ENCODE peak calls at places on chromosomes 6 and 20, in four cellular contexts. One of them, this sample, is unnamed.

GRCh38 chr6:80689700-80690099 is 583.2 kb downstream of the BCKDHB start:
- DNase-seq in tibial artery: no peak
- DNase-seq in transverse colon: no peak
- DNase-seq in sigmoid colon: no peak
- DNase-seq in this sample: no peak

GRCh38 chr6:131250121-131250520 is 114.9 kb downstream of the AKAP7 start:
- DNase-seq in tibial artery: peak; percentile 64
- DNase-seq in transverse colon: peak; percentile 78
- DNase-seq in sigmoid colon: peak; percentile 65
- DNase-seq in this sample: peak; percentile 61

GRCh38 chr20:10633708-10634107 is 40.1 kb downstream of the JAG1 start:
- DNase-seq in tibial artery: no peak
- DNase-seq in transverse colon: no peak
- DNase-seq in sigmoid colon: no peak
- DNase-seq in this sample: no peak

GRCh38 chr6:52984247-52984646 is 10.8 kb downstream of the GSTA4 start:
- DNase-seq in tibial artery: no peak
- DNase-seq in transverse colon: no peak
- DNase-seq in sigmoid colon: no peak
- DNase-seq in this sample: no peak

GRCh38 chr6:116035616-116036015 is 25.1 kb downstream of the FRK start:
- DNase-seq in tibial artery: no peak
- DNase-seq in transverse colon: no peak
- DNase-seq in sigmoid colon: no peak
- DNase-seq in this sample: no peak

GRCh38 chr20:2816583-2817340 is 598 bp downstream of the TMEM239 start:
- DNase-seq in tibial artery: no peak
- DNase-seq in transverse colon: no peak
- DNase-seq in sigmoid colon: no peak
- DNase-seq in this sample: no peak

GRCh38 chr6:162626869-162627268 is 100.7 kb downstream of the PRKN start:
- DNase-seq in tibial artery: no peak
- DNase-seq in transverse colon: no peak
- DNase-seq in sigmoid colon: no peak
- DNase-seq in this sample: no peak

GRCh38 chr20:23245553-23246128 is 105.0 kb upstream of the NXT1 start:
- DNase-seq in tibial artery: peak; percentile 58
- DNase-seq in transverse colon: peak; percentile 48
- DNase-seq in sigmoid colon: no peak
- DNase-seq in this sample: peak; percentile 71

GRCh38 chr6:159151266-159151855 is 17.8 kb upstream of the FNDC1 start:
- DNase-seq in tibial artery: peak; percentile 47
- DNase-seq in transverse colon: peak; percentile 48
- DNase-seq in sigmoid colon: no peak
- DNase-seq in this sample: no peak

GRCh38 chr6:162907876-162908481 is 180.2 kb downstream of the PACRG start:
- DNase-seq in tibial artery: no peak
- DNase-seq in transverse colon: no peak
- DNase-seq in sigmoid colon: no peak
- DNase-seq in this sample: no peak

GRCh38 chr20:54645445-54646155 is 170.2 kb downstream of the DOK5 start:
- DNase-seq in tibial artery: no peak
- DNase-seq in transverse colon: no peak
- DNase-seq in sigmoid colon: no peak
- DNase-seq in this sample: no peak

GRCh38 chr6:80528115-80528514 is 421.6 kb downstream of the BCKDHB start:
- DNase-seq in tibial artery: no peak
- DNase-seq in transverse colon: no peak
- DNase-seq in sigmoid colon: no peak
- DNase-seq in this sample: no peak

GRCh38 chr6:164561656-164562055 is 747.7 kb downstream of the C6orf118 start:
- DNase-seq in tibial artery: no peak
- DNase-seq in transverse colon: no peak
- DNase-seq in sigmoid colon: no peak
- DNase-seq in this sample: no peak

GRCh38 chr6:149134531-149134933 is 183.0 kb upstream of the TAB2 start:
- DNase-seq in tibial artery: no peak
- DNase-seq in transverse colon: no peak
- DNase-seq in sigmoid colon: no peak
- DNase-seq in this sample: no peak

GRCh38 chr6:83998021-83998584 is 35.5 kb upstream of the MRAP2 start:
- DNase-seq in tibial artery: no peak
- DNase-seq in transverse colon: no peak
- DNase-seq in sigmoid colon: no peak
- DNase-seq in this sample: no peak

GRCh38 chr6:26351544-26351953 is 13.4 kb upstream of the BTN3A2 start:
- DNase-seq in tibial artery: no peak
- DNase-seq in transverse colon: no peak
- DNase-seq in sigmoid colon: no peak
- DNase-seq in this sample: no peak

GRCh38 chr20:45336530-45337366 is 11.5 kb downstream of the SDC4 start:
- DNase-seq in tibial artery: peak; percentile 64
- DNase-seq in transverse colon: peak; percentile 68
- DNase-seq in sigmoid colon: peak; percentile 85
- DNase-seq in this sample: peak; percentile 19

GRCh38 chr20:60883517-60883916 is 368.5 kb upstream of the CDH4 start:
- DNase-seq in tibial artery: no peak
- DNase-seq in transverse colon: no peak
- DNase-seq in sigmoid colon: no peak
- DNase-seq in this sample: no peak

GRCh38 chr20:54649511-54649962 is 174.1 kb downstream of the DOK5 start:
- DNase-seq in tibial artery: peak; percentile 71
- DNase-seq in transverse colon: peak; percentile 77
- DNase-seq in sigmoid colon: peak; percentile 81
- DNase-seq in this sample: peak; percentile 81

GRCh38 chr6:139539852-139540251 is 165.4 kb upstream of the CITED2 start:
- DNase-seq in tibial artery: peak; percentile 61
- DNase-seq in transverse colon: peak; percentile 42
- DNase-seq in sigmoid colon: peak; percentile 82
- DNase-seq in this sample: peak; percentile 31

GRCh38 chr20:57317316-57317788 is 12.3 kb upstream of the SPO11 start:
- DNase-seq in tibial artery: no peak
- DNase-seq in transverse colon: no peak
- DNase-seq in sigmoid colon: no peak
- DNase-seq in this sample: no peak

GRCh38 chr6:113102761-113103160 is 754.4 kb upstream of the MARCKS start:
- DNase-seq in tibial artery: no peak
- DNase-seq in transverse colon: no peak
- DNase-seq in sigmoid colon: no peak
- DNase-seq in this sample: no peak

GRCh38 chr6:82179415-82179814 is 68.1 kb downstream of the IBTK start:
- DNase-seq in tibial artery: no peak
- DNase-seq in transverse colon: no peak
- DNase-seq in sigmoid colon: no peak
- DNase-seq in this sample: no peak

GRCh38 chr20:16926626-16927025 is 178.5 kb downstream of the OTOR start:
- DNase-seq in tibial artery: no peak
- DNase-seq in transverse colon: no peak
- DNase-seq in sigmoid colon: no peak
- DNase-seq in this sample: no peak

GRCh38 chr6:2871102-2871501 is 29.4 kb upstream of the SERPINB1 start:
- DNase-seq in tibial artery: no peak
- DNase-seq in transverse colon: no peak
- DNase-seq in sigmoid colon: no peak
- DNase-seq in this sample: no peak

GRCh38 chr20:31951203-31951529 is 680 bp downstream of the PDRG1 start:
- DNase-seq in tibial artery: no peak
- DNase-seq in transverse colon: no peak
- DNase-seq in sigmoid colon: no peak
- DNase-seq in this sample: no peak
- H3K27ac ChIP-seq in tibial artery: peak overlapping the region; percentile 83
- H3K27ac ChIP-seq in transverse colon: peak overlapping the region; percentile 73
- H3K27ac ChIP-seq in sigmoid colon: peak overlapping the region; percentile 84
- H3K27ac ChIP-seq in this sample: no peak overlapping the region

GRCh38 chr6:63649847-63650265 is 14.3 kb downstream of the PHF3 start:
- DNase-seq in tibial artery: no peak
- DNase-seq in transverse colon: no peak
- DNase-seq in sigmoid colon: no peak
- DNase-seq in this sample: no peak

GRCh38 chr6:63644668-63645326 is 9.2 kb downstream of the PHF3 start:
- DNase-seq in tibial artery: peak; percentile 30
- DNase-seq in transverse colon: no peak
- DNase-seq in sigmoid colon: no peak
- DNase-seq in this sample: peak; percentile 26

GRCh38 chr6:63643862-63644261 is 8.3 kb downstream of the PHF3 start:
- DNase-seq in tibial artery: no peak
- DNase-seq in transverse colon: no peak
- DNase-seq in sigmoid colon: no peak
- DNase-seq in this sample: no peak

GRCh38 chr6:63652980-63653379 is 17.4 kb downstream of the PHF3 start:
- DNase-seq in tibial artery: no peak
- DNase-seq in transverse colon: no peak
- DNase-seq in sigmoid colon: no peak
- DNase-seq in this sample: no peak

GRCh38 chr6:63649269-63649668 is 13.7 kb downstream of the PHF3 start:
- DNase-seq in tibial artery: no peak
- DNase-seq in transverse colon: no peak
- DNase-seq in sigmoid colon: no peak
- DNase-seq in this sample: no peak
- H3K27ac ChIP-seq in tibial artery: no peak overlapping the region
- H3K27ac ChIP-seq in transverse colon: no peak overlapping the region
- H3K27ac ChIP-seq in sigmoid colon: no peak overlapping the region
- H3K27ac ChIP-seq in this sample: no peak overlapping the region

GRCh38 chr6:20877008-20877937 is 343.0 kb downstream of the CDKAL1 start:
- DNase-seq in tibial artery: peak; percentile 60
- DNase-seq in transverse colon: peak; percentile 40
- DNase-seq in sigmoid colon: peak; percentile 69
- DNase-seq in this sample: no peak

GRCh38 chr6:20879121-20879520 is 344.9 kb downstream of the CDKAL1 start:
- DNase-seq in tibial artery: no peak
- DNase-seq in transverse colon: no peak
- DNase-seq in sigmoid colon: no peak
- DNase-seq in this sample: no peak

GRCh38 chr6:20873425-20874190 is 339.4 kb downstream of the CDKAL1 start:
- DNase-seq in tibial artery: no peak
- DNase-seq in transverse colon: no peak
- DNase-seq in sigmoid colon: no peak
- DNase-seq in this sample: no peak

GRCh38 chr6:20875369-20875963 is 341.2 kb downstream of the CDKAL1 start:
- DNase-seq in tibial artery: no peak
- DNase-seq in transverse colon: no peak
- DNase-seq in sigmoid colon: no peak
- DNase-seq in this sample: no peak

GRCh38 chr6:20876016-20876415 is 341.8 kb downstream of the CDKAL1 start:
- DNase-seq in tibial artery: no peak
- DNase-seq in transverse colon: no peak
- DNase-seq in sigmoid colon: no peak
- DNase-seq in this sample: no peak
- H3K27ac ChIP-seq in tibial artery: peak overlapping the region; percentile 47
- H3K27ac ChIP-seq in transverse colon: no peak overlapping the region
- H3K27ac ChIP-seq in sigmoid colon: no peak overlapping the region
- H3K27ac ChIP-seq in this sample: no peak overlapping the region

GRCh38 chr6:317068-317451 is 24.8 kb downstream of the DUSP22 start:
- DNase-seq in tibial artery: no peak
- DNase-seq in transverse colon: no peak
- DNase-seq in sigmoid colon: peak; percentile 70
- DNase-seq in this sample: no peak

GRCh38 chr6:316753-317038 is 24.4 kb downstream of the DUSP22 start:
- DNase-seq in tibial artery: no peak
- DNase-seq in transverse colon: no peak
- DNase-seq in sigmoid colon: no peak
- DNase-seq in this sample: no peak

GRCh38 chr6:313917-314316 is 21.6 kb downstream of the DUSP22 start:
- DNase-seq in tibial artery: no peak
- DNase-seq in transverse colon: no peak
- DNase-seq in sigmoid colon: no peak
- DNase-seq in this sample: no peak

GRCh38 chr6:315921-316752 is 23.9 kb downstream of the DUSP22 start:
- DNase-seq in tibial artery: no peak
- DNase-seq in transverse colon: no peak
- DNase-seq in sigmoid colon: peak; percentile 57
- DNase-seq in this sample: no peak

GRCh38 chr6:315226-315625 is 22.9 kb downstream of the DUSP22 start:
- DNase-seq in tibial artery: no peak
- DNase-seq in transverse colon: no peak
- DNase-seq in sigmoid colon: peak; percentile 48
- DNase-seq in this sample: no peak
- H3K27ac ChIP-seq in tibial artery: no peak overlapping the region
- H3K27ac ChIP-seq in transverse colon: no peak overlapping the region
- H3K27ac ChIP-seq in sigmoid colon: no peak overlapping the region
- H3K27ac ChIP-seq in this sample: no peak overlapping the region

DNA sequence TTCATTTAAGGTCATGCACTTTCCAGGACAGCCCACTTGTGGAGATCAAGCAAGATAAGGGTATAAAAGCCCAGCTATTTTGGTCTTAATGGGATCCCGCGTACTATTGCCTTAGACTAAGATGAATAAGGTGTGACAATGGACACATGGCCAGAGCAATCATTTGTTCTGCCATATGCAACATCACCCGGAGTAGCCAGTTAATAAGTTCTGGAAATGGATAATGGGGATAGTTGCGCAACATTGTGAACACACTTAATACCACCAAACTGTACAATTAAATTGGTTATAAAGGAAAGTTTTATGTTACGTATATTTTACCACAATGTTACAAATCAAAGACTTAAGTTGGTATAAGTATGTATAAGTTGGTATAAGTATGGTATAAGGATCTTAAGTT is 674.5 kb downstream of the HDGFL1 start:
- DNase-seq in tibial artery: no peak
- DNase-seq in transverse colon: no peak
- DNase-seq in sigmoid colon: no peak
- DNase-seq in this sample: no peak
- H3K27ac ChIP-seq in tibial artery: no peak overlapping the region
- H3K27ac ChIP-seq in transverse colon: no peak overlapping the region
- H3K27ac ChIP-seq in sigmoid colon: no peak overlapping the region
- H3K27ac ChIP-seq in this sample: no peak overlapping the region

GRCh38 chr20:55685425-55685824 is 319.9 kb downstream of the CBLN4 start:
- DNase-seq in tibial artery: no peak
- DNase-seq in transverse colon: no peak
- DNase-seq in sigmoid colon: no peak
- DNase-seq in this sample: no peak
- H3K27ac ChIP-seq in tibial artery: no peak overlapping the region
- H3K27ac ChIP-seq in transverse colon: no peak overlapping the region
- H3K27ac ChIP-seq in sigmoid colon: no peak overlapping the region
- H3K27ac ChIP-seq in this sample: no peak overlapping the region

GRCh38 chr6:74753883-74754600 is 451.8 kb downstream of the COL12A1 start:
- DNase-seq in tibial artery: no peak
- DNase-seq in transverse colon: no peak
- DNase-seq in sigmoid colon: no peak
- DNase-seq in this sample: no peak
- H3K27ac ChIP-seq in tibial artery: no peak overlapping the region
- H3K27ac ChIP-seq in transverse colon: no peak overlapping the region
- H3K27ac ChIP-seq in sigmoid colon: no peak overlapping the region
- H3K27ac ChIP-seq in this sample: no peak overlapping the region